ENCODE peak calls at places on chromosome 6, in four cellular contexts. M is retina, Q is naive B cell, K is hypothalamus. D is an unnamed sample.

GRCh38 chr6:48101277-48101676 is 9.7 kb downstream of the PTCHD4 start:
- DNase-seq in M (no peak), Q (no peak), K (no peak), D (no peak)

GRCh38 chr6:1103027-1103426 is 208.9 kb upstream of the FOXQ1 start:
- DNase-seq in M (no peak), Q (no peak), K (no peak), D (no peak)

GRCh38 chr6:19399406-19399805 is 437.8 kb upstream of the ID4 start:
- DNase-seq in M (no peak), Q (no peak), K (no peak), D (no peak)

GRCh38 chr6:48389146-48390043 is 278.4 kb upstream of the PTCHD4 start:
- DNase-seq in M (no peak), Q (no peak), K (no peak), D (no peak)

GRCh38 chr6:46573140-46573539 is 79.5 kb downstream of the CYP39A1 start:
- DNase-seq in M (no peak), Q (no peak), K (no peak), D (no peak)

GRCh38 chr6:111784423-111784822 is 88.8 kb downstream of the FYN start:
- DNase-seq in M (no peak), Q (no peak), K (no peak), D (no peak)

GRCh38 chr6:168292911-168293310 is 26.7 kb downstream of the DACT2 start:
- DNase-seq in M (no peak), Q (no peak), K (no peak), D (no peak)

GRCh38 chr6:157912326-157912725 is 69.3 kb upstream of the SYNJ2 start:
- DNase-seq in M (no peak), Q (no peak), K (no peak), D (no peak)

GRCh38 chr6:41921712-41921998 is 356 bp downstream of the BYSL start:
- DNase-seq in M (no peak), Q (no peak), K (no peak), D (no peak)

GRCh38 chr6:27592107-27592480 is 119.2 kb upstream of the ZNF184 start:
- DNase-seq in M (peak; percentile 71), Q (no peak), K (no peak), D (no peak)

GRCh38 chr6:52839124-52840055 is 1.2 kb downstream of the GSTA5 start:
- DNase-seq in M (peak; percentile 45), Q (peak; percentile 22), K (no peak), D (peak; percentile 55)

GRCh38 chr6:21885532-21886089 is 292.1 kb downstream of the SOX4 start:
- DNase-seq in M (peak; percentile 68), Q (no peak), K (peak; percentile 10), D (no peak)

GRCh38 chr6:129517288-129517687 is 192.7 kb downstream of the ARHGAP18 start:
- DNase-seq in M (no peak), Q (no peak), K (no peak), D (no peak)

GRCh38 chr6:69861986-69862385 is 4.4 kb upstream of the COL19A1 start:
- DNase-seq in M (no peak), Q (no peak), K (no peak), D (no peak)

GRCh38 chr6:143337201-143337949 is 113.1 kb downstream of the ADAT2 start:
- DNase-seq in M (peak; percentile 16), Q (peak; percentile 17), K (no peak), D (peak; percentile 16)

GRCh38 chr6:84707161-84707560 is 57.2 kb downstream of the TBX18 start:
- DNase-seq in M (peak; percentile 29), Q (no peak), K (no peak), D (no peak)

GRCh38 chr6:15456422-15456821 is 206.4 kb downstream of the DTNBP1 start:
- DNase-seq in M (no peak), Q (no peak), K (no peak), D (no peak)

GRCh38 chr6:157228421-157229218 is 94.7 kb downstream of the TMEM242 start:
- DNase-seq in M (peak; percentile 77), Q (no peak), K (no peak), D (no peak)

GRCh38 chr6:8182209-8182845 is 80.0 kb upstream of the EEF1E1 start:
- DNase-seq in M (peak; percentile 23), Q (no peak), K (no peak), D (no peak)

GRCh38 chr6:160058603-160059215 is 62.9 kb upstream of the SLC22A1 start:
- DNase-seq in M (no peak), Q (no peak), K (no peak), D (no peak)

GRCh38 chr6:108687921-108688320 is 127.2 kb downstream of the FOXO3 start:
- DNase-seq in M (no peak), Q (no peak), K (no peak), D (no peak)

GRCh38 chr6:148851683-148852556 is 105.1 kb downstream of the UST start:
- DNase-seq in M (peak; percentile 17), Q (no peak), K (no peak), D (no peak)

GRCh38 chr6:31727717-31728671 is 1.1 kb downstream of the DDAH2 start:
- DNase-seq in M (no peak), Q (no peak), K (no peak), D (peak; percentile 88)